ENCODE peak calls at places on chromosome 12, in six cellular contexts. One of them, this sample, is unnamed.

GRCh38 chr12:51692016-51692415 is 101.0 kb downstream of the SCN8A start:
- DNase-seq in endothelial cell of umbilical vein: peak; percentile 42
- DNase-seq in AG09319: no peak
- DNase-seq in stimulated activated CD4-positive, alpha-beta T cell treated with anti-CD3 and anti-CD28 coated beads, Interleukin-4, amount 100 ng/mL, for 24 hours: no peak
- DNase-seq in esophagus muscularis mucosa: no peak
- DNase-seq in occipital lobe: no peak
- DNase-seq in this sample: no peak

GRCh38 chr12:92404921-92405320 is 259.3 kb upstream of the BTG1 start:
- DNase-seq in endothelial cell of umbilical vein: no peak
- DNase-seq in AG09319: no peak
- DNase-seq in stimulated activated CD4-positive, alpha-beta T cell treated with anti-CD3 and anti-CD28 coated beads, Interleukin-4, amount 100 ng/mL, for 24 hours: no peak
- DNase-seq in esophagus muscularis mucosa: peak; percentile 21
- DNase-seq in occipital lobe: no peak
- DNase-seq in this sample: no peak

GRCh38 chr12:11568762-11569478 is 80.6 kb upstream of the ETV6 start:
- DNase-seq in endothelial cell of umbilical vein: no peak
- DNase-seq in AG09319: no peak
- DNase-seq in stimulated activated CD4-positive, alpha-beta T cell treated with anti-CD3 and anti-CD28 coated beads, Interleukin-4, amount 100 ng/mL, for 24 hours: no peak
- DNase-seq in esophagus muscularis mucosa: no peak
- DNase-seq in occipital lobe: no peak
- DNase-seq in this sample: no peak

GRCh38 chr12:57810450-57810849 is 8.1 kb downstream of the AVIL start:
- DNase-seq in endothelial cell of umbilical vein: no peak
- DNase-seq in AG09319: no peak
- DNase-seq in stimulated activated CD4-positive, alpha-beta T cell treated with anti-CD3 and anti-CD28 coated beads, Interleukin-4, amount 100 ng/mL, for 24 hours: no peak
- DNase-seq in esophagus muscularis mucosa: no peak
- DNase-seq in occipital lobe: no peak
- DNase-seq in this sample: no peak

GRCh38 chr12:22588817-22589216 is 36.2 kb upstream of the ETNK1 start:
- DNase-seq in endothelial cell of umbilical vein: no peak
- DNase-seq in AG09319: no peak
- DNase-seq in stimulated activated CD4-positive, alpha-beta T cell treated with anti-CD3 and anti-CD28 coated beads, Interleukin-4, amount 100 ng/mL, for 24 hours: no peak
- DNase-seq in esophagus muscularis mucosa: no peak
- DNase-seq in occipital lobe: no peak
- DNase-seq in this sample: no peak

GRCh38 chr12:124725612-124726237 is 137.9 kb downstream of the SCARB1 start:
- DNase-seq in endothelial cell of umbilical vein: no peak
- DNase-seq in AG09319: no peak
- DNase-seq in stimulated activated CD4-positive, alpha-beta T cell treated with anti-CD3 and anti-CD28 coated beads, Interleukin-4, amount 100 ng/mL, for 24 hours: no peak
- DNase-seq in esophagus muscularis mucosa: no peak
- DNase-seq in occipital lobe: no peak
- DNase-seq in this sample: no peak

GRCh38 chr12:69689638-69690037 is 9.5 kb downstream of the BEST3 start:
- DNase-seq in endothelial cell of umbilical vein: no peak
- DNase-seq in AG09319: no peak
- DNase-seq in stimulated activated CD4-positive, alpha-beta T cell treated with anti-CD3 and anti-CD28 coated beads, Interleukin-4, amount 100 ng/mL, for 24 hours: no peak
- DNase-seq in esophagus muscularis mucosa: no peak
- DNase-seq in occipital lobe: no peak
- DNase-seq in this sample: no peak

GRCh38 chr12:115012861-115013667 is 329.1 kb upstream of the TBX3 start:
- DNase-seq in endothelial cell of umbilical vein: no peak
- DNase-seq in AG09319: no peak
- DNase-seq in stimulated activated CD4-positive, alpha-beta T cell treated with anti-CD3 and anti-CD28 coated beads, Interleukin-4, amount 100 ng/mL, for 24 hours: no peak
- DNase-seq in esophagus muscularis mucosa: no peak
- DNase-seq in occipital lobe: no peak
- DNase-seq in this sample: no peak

GRCh38 chr12:80849367-80849766 is 88.4 kb downstream of the LIN7A start:
- DNase-seq in endothelial cell of umbilical vein: no peak
- DNase-seq in AG09319: no peak
- DNase-seq in stimulated activated CD4-positive, alpha-beta T cell treated with anti-CD3 and anti-CD28 coated beads, Interleukin-4, amount 100 ng/mL, for 24 hours: no peak
- DNase-seq in esophagus muscularis mucosa: no peak
- DNase-seq in occipital lobe: no peak
- DNase-seq in this sample: no peak

GRCh38 chr12:45355750-45356149 is 139.9 kb downstream of the ANO6 start:
- DNase-seq in endothelial cell of umbilical vein: no peak
- DNase-seq in AG09319: no peak
- DNase-seq in stimulated activated CD4-positive, alpha-beta T cell treated with anti-CD3 and anti-CD28 coated beads, Interleukin-4, amount 100 ng/mL, for 24 hours: no peak
- DNase-seq in esophagus muscularis mucosa: no peak
- DNase-seq in occipital lobe: no peak
- DNase-seq in this sample: no peak

GRCh38 chr12:74552201-74552600 is 14.6 kb downstream of the ATXN7L3B start:
- DNase-seq in endothelial cell of umbilical vein: no peak
- DNase-seq in AG09319: no peak
- DNase-seq in stimulated activated CD4-positive, alpha-beta T cell treated with anti-CD3 and anti-CD28 coated beads, Interleukin-4, amount 100 ng/mL, for 24 hours: no peak
- DNase-seq in esophagus muscularis mucosa: no peak
- DNase-seq in occipital lobe: no peak
- DNase-seq in this sample: no peak

GRCh38 chr12:11753826-11754225 is 104.4 kb downstream of the ETV6 start:
- DNase-seq in endothelial cell of umbilical vein: no peak
- DNase-seq in AG09319: no peak
- DNase-seq in stimulated activated CD4-positive, alpha-beta T cell treated with anti-CD3 and anti-CD28 coated beads, Interleukin-4, amount 100 ng/mL, for 24 hours: no peak
- DNase-seq in esophagus muscularis mucosa: no peak
- DNase-seq in occipital lobe: no peak
- DNase-seq in this sample: no peak

GRCh38 chr12:127230843-127231260 is 1036.1 kb upstream of the TMEM132C start:
- DNase-seq in endothelial cell of umbilical vein: no peak
- DNase-seq in AG09319: peak; percentile 71
- DNase-seq in stimulated activated CD4-positive, alpha-beta T cell treated with anti-CD3 and anti-CD28 coated beads, Interleukin-4, amount 100 ng/mL, for 24 hours: no peak
- DNase-seq in esophagus muscularis mucosa: no peak
- DNase-seq in occipital lobe: no peak
- DNase-seq in this sample: no peak

GRCh38 chr12:56160160-56160763 is 2.1 kb downstream of the MYL6 start:
- DNase-seq in endothelial cell of umbilical vein: peak; percentile 72
- DNase-seq in AG09319: no peak
- DNase-seq in stimulated activated CD4-positive, alpha-beta T cell treated with anti-CD3 and anti-CD28 coated beads, Interleukin-4, amount 100 ng/mL, for 24 hours: peak; percentile 60
- DNase-seq in esophagus muscularis mucosa: no peak
- DNase-seq in occipital lobe: no peak
- DNase-seq in this sample: no peak

GRCh38 chr12:121792607-121793500 is 634 bp downstream of the RHOF start:
- DNase-seq in endothelial cell of umbilical vein: no peak
- DNase-seq in AG09319: no peak
- DNase-seq in stimulated activated CD4-positive, alpha-beta T cell treated with anti-CD3 and anti-CD28 coated beads, Interleukin-4, amount 100 ng/mL, for 24 hours: peak; percentile 62
- DNase-seq in esophagus muscularis mucosa: no peak
- DNase-seq in occipital lobe: no peak
- DNase-seq in this sample: peak; percentile 37

GRCh38 chr12:47184229-47184628 is 104.5 kb upstream of the AMIGO2 start:
- DNase-seq in endothelial cell of umbilical vein: no peak
- DNase-seq in AG09319: no peak
- DNase-seq in stimulated activated CD4-positive, alpha-beta T cell treated with anti-CD3 and anti-CD28 coated beads, Interleukin-4, amount 100 ng/mL, for 24 hours: no peak
- DNase-seq in esophagus muscularis mucosa: no peak
- DNase-seq in occipital lobe: no peak
- DNase-seq in this sample: peak; percentile 73

GRCh38 chr12:105601158-105601557 is 270.7 kb downstream of the C12orf75 start:
- DNase-seq in endothelial cell of umbilical vein: no peak
- DNase-seq in AG09319: no peak
- DNase-seq in stimulated activated CD4-positive, alpha-beta T cell treated with anti-CD3 and anti-CD28 coated beads, Interleukin-4, amount 100 ng/mL, for 24 hours: no peak
- DNase-seq in esophagus muscularis mucosa: no peak
- DNase-seq in occipital lobe: no peak
- DNase-seq in this sample: no peak

GRCh38 chr12:13135336-13136178 is 32.1 kb upstream of the GSG1 start:
- DNase-seq in endothelial cell of umbilical vein: peak; percentile 46
- DNase-seq in AG09319: peak; percentile 58
- DNase-seq in stimulated activated CD4-positive, alpha-beta T cell treated with anti-CD3 and anti-CD28 coated beads, Interleukin-4, amount 100 ng/mL, for 24 hours: no peak
- DNase-seq in esophagus muscularis mucosa: no peak
- DNase-seq in occipital lobe: peak; percentile 17
- DNase-seq in this sample: no peak

GRCh38 chr12:100554608-100555077 is 18.8 kb upstream of the GAS2L3 start:
- DNase-seq in endothelial cell of umbilical vein: peak; percentile 96
- DNase-seq in AG09319: peak; percentile 59
- DNase-seq in stimulated activated CD4-positive, alpha-beta T cell treated with anti-CD3 and anti-CD28 coated beads, Interleukin-4, amount 100 ng/mL, for 24 hours: no peak
- DNase-seq in esophagus muscularis mucosa: no peak
- DNase-seq in occipital lobe: no peak
- DNase-seq in this sample: peak; percentile 58

GRCh38 chr12:94271351-94271750 is 123.0 kb downstream of the PLXNC1 start:
- DNase-seq in endothelial cell of umbilical vein: no peak
- DNase-seq in AG09319: no peak
- DNase-seq in stimulated activated CD4-positive, alpha-beta T cell treated with anti-CD3 and anti-CD28 coated beads, Interleukin-4, amount 100 ng/mL, for 24 hours: no peak
- DNase-seq in esophagus muscularis mucosa: no peak
- DNase-seq in occipital lobe: no peak
- DNase-seq in this sample: no peak

GRCh38 chr12:76311796-76312195 is 36.4 kb downstream of the BBS10 start:
- DNase-seq in endothelial cell of umbilical vein: no peak
- DNase-seq in AG09319: no peak
- DNase-seq in stimulated activated CD4-positive, alpha-beta T cell treated with anti-CD3 and anti-CD28 coated beads, Interleukin-4, amount 100 ng/mL, for 24 hours: no peak
- DNase-seq in esophagus muscularis mucosa: no peak
- DNase-seq in occipital lobe: no peak
- DNase-seq in this sample: no peak